ENCODE peak calls at places on chromosomes 6 and 20, in seven cellular contexts. One of them, this sample, is unnamed.

GRCh38 chr6:148972481-148972880 is 225.7 kb downstream of the UST start:
- DNase-seq in body of pancreas: peak; percentile 69
- DNase-seq in hippocampal formation: no peak
- DNase-seq in mucosa of gallbladder: peak; percentile 46
- DNase-seq in substantia nigra: no peak
- DNase-seq in left ventricle myocardium inferior: no peak
- DNase-seq in stimulated activated naive B cell treated with anti-CD40 and anti-IgM and Interleukin-4, amounts not matched to agents 10 μg/mL and 1 μg/mL and 100 μg/mL, for 72 hours: peak; percentile 62
- DNase-seq in this sample: no peak

GRCh38 chr6:152091201-152091600 is 283.7 kb downstream of the ESR1 start:
- DNase-seq in body of pancreas: no peak
- DNase-seq in mucosa of gallbladder: no peak
- DNase-seq in stimulated activated naive B cell treated with anti-CD40 and anti-IgM and Interleukin-4, amounts not matched to agents 10 μg/mL and 1 μg/mL and 100 μg/mL, for 72 hours: no peak
- DNase-seq in left ventricle myocardium inferior: no peak
- DNase-seq in hippocampal formation: no peak
- DNase-seq in substantia nigra: no peak
- DNase-seq in this sample: no peak

GRCh38 chr6:62229231-62229630 is 56.8 kb downstream of the KHDRBS2 start:
- DNase-seq in mucosa of gallbladder: no peak
- DNase-seq in body of pancreas: no peak
- DNase-seq in hippocampal formation: no peak
- DNase-seq in substantia nigra: no peak
- DNase-seq in left ventricle myocardium inferior: no peak
- DNase-seq in stimulated activated naive B cell treated with anti-CD40 and anti-IgM and Interleukin-4, amounts not matched to agents 10 μg/mL and 1 μg/mL and 100 μg/mL, for 72 hours: no peak
- DNase-seq in this sample: no peak

GRCh38 chr6:102736941-102737368 is 1343.4 kb downstream of the GRIK2 start:
- DNase-seq in hippocampal formation: no peak
- DNase-seq in body of pancreas: no peak
- DNase-seq in substantia nigra: no peak
- DNase-seq in stimulated activated naive B cell treated with anti-CD40 and anti-IgM and Interleukin-4, amounts not matched to agents 10 μg/mL and 1 μg/mL and 100 μg/mL, for 72 hours: no peak
- DNase-seq in left ventricle myocardium inferior: no peak
- DNase-seq in mucosa of gallbladder: no peak
- DNase-seq in this sample: peak; percentile 56

GRCh38 chr20:63790572-63791168 is 40.4 kb downstream of the ZBTB46 start:
- DNase-seq in hippocampal formation: no peak
- DNase-seq in stimulated activated naive B cell treated with anti-CD40 and anti-IgM and Interleukin-4, amounts not matched to agents 10 μg/mL and 1 μg/mL and 100 μg/mL, for 72 hours: no peak
- DNase-seq in body of pancreas: no peak
- DNase-seq in substantia nigra: no peak
- DNase-seq in mucosa of gallbladder: no peak
- DNase-seq in left ventricle myocardium inferior: no peak
- DNase-seq in this sample: no peak

GRCh38 chr6:14944593-14944992 is 301.3 kb upstream of the JARID2 start:
- DNase-seq in stimulated activated naive B cell treated with anti-CD40 and anti-IgM and Interleukin-4, amounts not matched to agents 10 μg/mL and 1 μg/mL and 100 μg/mL, for 72 hours: no peak
- DNase-seq in mucosa of gallbladder: no peak
- DNase-seq in hippocampal formation: no peak
- DNase-seq in substantia nigra: no peak
- DNase-seq in left ventricle myocardium inferior: no peak
- DNase-seq in body of pancreas: no peak
- DNase-seq in this sample: no peak

GRCh38 chr6:112233864-112234263 is 20.5 kb downstream of the LAMA4 start:
- DNase-seq in body of pancreas: no peak
- DNase-seq in stimulated activated naive B cell treated with anti-CD40 and anti-IgM and Interleukin-4, amounts not matched to agents 10 μg/mL and 1 μg/mL and 100 μg/mL, for 72 hours: no peak
- DNase-seq in substantia nigra: no peak
- DNase-seq in hippocampal formation: no peak
- DNase-seq in mucosa of gallbladder: no peak
- DNase-seq in left ventricle myocardium inferior: no peak
- DNase-seq in this sample: peak; percentile 53

GRCh38 chr6:132298344-132298949 is 102.8 kb downstream of the MOXD1 start:
- DNase-seq in stimulated activated naive B cell treated with anti-CD40 and anti-IgM and Interleukin-4, amounts not matched to agents 10 μg/mL and 1 μg/mL and 100 μg/mL, for 72 hours: peak; percentile 29
- DNase-seq in left ventricle myocardium inferior: no peak
- DNase-seq in substantia nigra: peak; percentile 64
- DNase-seq in hippocampal formation: peak; percentile 38
- DNase-seq in mucosa of gallbladder: peak; percentile 48
- DNase-seq in body of pancreas: peak; percentile 55
- DNase-seq in this sample: peak; percentile 28

GRCh38 chr6:161137320-161137719 is 136.5 kb downstream of the AGPAT4 start:
- DNase-seq in substantia nigra: no peak
- DNase-seq in body of pancreas: no peak
- DNase-seq in stimulated activated naive B cell treated with anti-CD40 and anti-IgM and Interleukin-4, amounts not matched to agents 10 μg/mL and 1 μg/mL and 100 μg/mL, for 72 hours: no peak
- DNase-seq in hippocampal formation: no peak
- DNase-seq in mucosa of gallbladder: no peak
- DNase-seq in left ventricle myocardium inferior: no peak
- DNase-seq in this sample: no peak

GRCh38 chr6:125212377-125212776 is 58.8 kb downstream of the TPD52L1 start:
- DNase-seq in left ventricle myocardium inferior: no peak
- DNase-seq in hippocampal formation: no peak
- DNase-seq in stimulated activated naive B cell treated with anti-CD40 and anti-IgM and Interleukin-4, amounts not matched to agents 10 μg/mL and 1 μg/mL and 100 μg/mL, for 72 hours: no peak
- DNase-seq in mucosa of gallbladder: no peak
- DNase-seq in substantia nigra: no peak
- DNase-seq in body of pancreas: no peak
- DNase-seq in this sample: no peak

GRCh38 chr6:167798453-167798852 is 28.3 kb upstream of the AFDN start:
- DNase-seq in stimulated activated naive B cell treated with anti-CD40 and anti-IgM and Interleukin-4, amounts not matched to agents 10 μg/mL and 1 μg/mL and 100 μg/mL, for 72 hours: no peak
- DNase-seq in body of pancreas: no peak
- DNase-seq in mucosa of gallbladder: peak; percentile 8
- DNase-seq in substantia nigra: no peak
- DNase-seq in hippocampal formation: no peak
- DNase-seq in left ventricle myocardium inferior: no peak
- DNase-seq in this sample: no peak

This sample was measured in HT1080.